ENCODE peak calls at places on chromosomes 6 and 20, in four cellular contexts. F is choroid plexus epithelial cell, K is thoracic aorta, U is thyroid gland. H is an unnamed sample.
A peak's percentile ranks its signal among the peaks of the same experiment; 100 is the strongest.

GRCh38 chr6:53250137-53250760 is 98.5 kb downstream of the ELOVL5 start:
- DNase-seq in U (no peak), F (peak; percentile 41), K (no peak), H (no peak)

GRCh38 chr6:1103027-1103426 is 208.9 kb upstream of the FOXQ1 start:
- DNase-seq in K (no peak), U (peak; percentile 67), F (no peak), H (no peak)

GRCh38 chr6:48835421-48835958 is 627.6 kb downstream of the MMUT start:
- DNase-seq in U (no peak), F (peak; percentile 61), K (no peak), H (no peak)

GRCh38 chr20:47453167-47453782 is 48.4 kb upstream of the NCOA3 start:
- DNase-seq in U (no peak), K (no peak), F (peak; percentile 79), H (no peak)

GRCh38 chr20:25278636-25279361 is 30.9 kb downstream of the PYGB start:
- DNase-seq in F (no peak), K (no peak), U (peak; percentile 2), H (no peak)

GRCh38 chr6:158773581-158774449 is 45.4 kb downstream of the EZR start:
- DNase-seq in U (no peak), K (no peak), F (peak; percentile 70), H (peak; percentile 50)

GRCh38 chr6:35011096-35012041 is 122.3 kb downstream of the ANKS1A start:
- DNase-seq in U (peak; percentile 31), F (peak; percentile 18), K (no peak), H (no peak)

GRCh38 chr6:32666420-32667300 is at the start of gene HLA-DQB1:
- DNase-seq in K (no peak), U (peak; percentile 63), F (peak; percentile 30), H (no peak)

GRCh38 chr6:27541212-27541931 is 68.5 kb upstream of the ZNF184 start:
- DNase-seq in K (no peak), U (no peak), F (peak; percentile 20), H (no peak)

GRCh38 chr6:87741001-87741650 is 39.1 kb upstream of the AKIRIN2 start:
- DNase-seq in U (no peak), F (no peak), K (no peak), H (no peak)

GRCh38 chr6:117481278-117481925 is 1.1 kb upstream of the DCBLD1 start:
- DNase-seq in F (no peak), K (no peak), U (peak; percentile 9), H (no peak)

GRCh38 chr20:2602046-2602735 is 50.2 kb upstream of the NOP56 start:
- DNase-seq in F (peak; percentile 15), U (no peak), K (no peak), H (no peak)

GRCh38 chr20:11890331-11891080 is 27.2 kb upstream of the BTBD3 start:
- DNase-seq in U (peak; percentile 94), F (peak; percentile 93), K (peak; percentile 51), H (peak; percentile 90)

GRCh38 chr6:72422126-72422680 is 199.7 kb upstream of the KCNQ5 start:
- DNase-seq in U (no peak), F (no peak), K (no peak), H (no peak)

GRCh38 chr6:90204327-90204726 is 92.3 kb downstream of the BACH2 start:
- DNase-seq in F (no peak), U (no peak), K (no peak), H (no peak)

GRCh38 chr6:146542881-146543210 is 787 bp upstream of the RAB32 start:
- DNase-seq in U (no peak), K (no peak), F (peak; percentile 35), H (no peak)

GRCh38 chr6:10403385-10404106 is 11.3 kb downstream of the TFAP2A start:
- DNase-seq in F (peak; percentile 54), K (no peak), U (no peak), H (no peak)

GRCh38 chr20:20364016-20364746 is 3.7 kb upstream of the INSM1 start:
- DNase-seq in K (no peak), U (no peak), F (no peak), H (no peak)

GRCh38 chr6:155782320-155782730 is 326.7 kb upstream of the NOX3 start:
- DNase-seq in F (peak; percentile 65), K (no peak), U (no peak), H (no peak)

GRCh38 chr6:44740566-44741120 is 353.1 kb downstream of the CDC5L start:
- DNase-seq in K (no peak), U (no peak), F (no peak), H (no peak)

GRCh38 chr6:151070666-151071065 is 169.1 kb upstream of the AKAP12 start:
- DNase-seq in U (no peak), F (peak; percentile 44), K (no peak), H (no peak)

GRCh38 chr6:14728396-14729024 is 517.4 kb upstream of the JARID2 start:
- DNase-seq in U (no peak), F (peak; percentile 53), K (no peak), H (no peak)

GRCh38 chr20:23874747-23875146 is 4.8 kb downstream of the CST5 start:
- DNase-seq in K (no peak), F (no peak), U (no peak), H (no peak)

GRCh38 chr6:158545043-158545966 is 14.6 kb upstream of the TMEM181 start:
- DNase-seq in K (no peak), U (no peak), F (no peak), H (no peak)

GRCh38 chr6:126228001-126228791 is 111.7 kb upstream of the CENPW start:
- DNase-seq in F (peak; percentile 4), U (no peak), K (no peak), H (no peak)

GRCh38 chr6:24536466-24536865 is 41.7 kb downstream of the ALDH5A1 start:
- DNase-seq in F (peak; percentile 56), K (no peak), U (no peak), H (no peak)

GRCh38 chr6:3352678-3353077 is 93.9 kb downstream of the PSMG4 start:
- DNase-seq in U (peak; percentile 60), F (no peak), K (no peak), H (no peak)

GRCh38 chr6:132011582-132011981 is 60.4 kb upstream of the CCN2 start:
- DNase-seq in F (peak; percentile 47), K (no peak), U (no peak), H (no peak)

GRCh38 chr6:130457605-130458004 is 91.8 kb downstream of the TMEM200A start:
- DNase-seq in F (peak; percentile 22), U (no peak), K (no peak), H (no peak)

GRCh38 chr20:43914697-43915208 is at the start of gene TOX2:
- DNase-seq in U (peak; percentile 22), K (no peak), F (peak; percentile 41), H (no peak)

GRCh38 chr6:138692058-138692977 is 81.3 kb upstream of the CCDC28A start:
- DNase-seq in U (peak; percentile 73), K (no peak), F (peak; percentile 65), H (peak; percentile 79)
- H3K4me3 ChIP-seq in U (peak overlapping the region; percentile 40), K (peak overlapping the region; percentile 81), F (peak overlapping the region; percentile 84), H (peak overlapping the region; percentile 95)

GRCh38 chr6:138422861-138423260 is 18.8 kb downstream of the HEBP2 start:
- DNase-seq in F (no peak), U (no peak), K (no peak), H (no peak)

GRCh38 chr6:138426500-138427123 is 22.6 kb downstream of the HEBP2 start:
- DNase-seq in U (no peak), K (no peak), F (no peak), H (no peak)

GRCh38 chr6:138421608-138422007 is 17.6 kb downstream of the HEBP2 start:
- DNase-seq in K (no peak), F (no peak), U (no peak), H (no peak)

GRCh38 chr6:138421089-138421488 is 17.1 kb downstream of the HEBP2 start:
- DNase-seq in U (no peak), F (no peak), K (no peak), H (no peak)

GRCh38 chr6:138424004-138424904 is 20.2 kb downstream of the HEBP2 start:
- DNase-seq in F (no peak), U (no peak), K (no peak), H (no peak)
- TF ChIP-seq CTCF in F (no peak), U (no peak), K (no peak), H (no peak)

GRCh38 chr6:142935553-142936517 is 9.1 kb downstream of the HIVEP2 start:
- DNase-seq in K (no peak), F (no peak), U (peak; percentile 20), H (no peak)

GRCh38 chr6:142934599-142934998 is 10.4 kb downstream of the HIVEP2 start:
- DNase-seq in K (no peak), U (no peak), F (no peak), H (no peak)

GRCh38 chr6:142934190-142934589 is 10.8 kb downstream of the HIVEP2 start:
- DNase-seq in U (no peak), K (no peak), F (no peak), H (no peak)

GRCh38 chr6:142932788-142933362 is 12.1 kb downstream of the HIVEP2 start:
- DNase-seq in U (no peak), F (no peak), K (no peak), H (no peak)

GRCh38 chr6:142933701-142934100 is 11.3 kb downstream of the HIVEP2 start:
- DNase-seq in U (no peak), F (no peak), K (no peak), H (no peak)
- H3K4me3 ChIP-seq in U (no peak overlapping the region), F (no peak overlapping the region), K (no peak overlapping the region), H (no peak overlapping the region)

GRCh38 chr20:4154958-4155411 is 139.6 kb upstream of the RNF24 start:
- DNase-seq in F (no peak), U (no peak), K (no peak), H (no peak)
- TF ChIP-seq CTCF in F (no peak), U (no peak), K (no peak), H (no peak)

DNA sequence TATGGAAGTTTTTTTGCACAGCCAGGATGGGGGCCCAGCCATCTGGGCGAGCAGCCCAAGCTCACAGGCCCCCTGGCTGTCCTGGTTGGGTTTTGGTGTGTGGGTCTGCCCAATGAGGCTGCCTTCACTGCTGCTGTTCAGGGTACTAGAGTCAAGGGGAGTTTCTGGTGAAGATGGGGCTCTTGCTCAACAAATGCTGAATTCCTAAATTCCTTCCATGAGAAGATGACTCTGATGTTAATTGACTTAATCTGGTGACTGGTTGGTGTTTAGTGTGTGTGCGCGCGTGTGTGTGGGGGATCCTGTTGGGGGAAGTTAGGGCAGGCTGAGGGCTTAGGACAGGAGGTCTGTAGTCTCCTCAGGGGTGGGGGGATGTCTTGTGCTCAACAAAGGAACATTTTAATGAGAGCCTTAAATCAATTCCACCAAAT is 1.9 kb downstream of the PTK7 start:
- DNase-seq in U (no peak), F (peak; percentile 68), K (no peak), H (no peak)
- H3K4me3 ChIP-seq in U (no peak overlapping the region), F (peak overlapping the region; percentile 94), K (no peak overlapping the region), H (no peak overlapping the region)

DNA sequence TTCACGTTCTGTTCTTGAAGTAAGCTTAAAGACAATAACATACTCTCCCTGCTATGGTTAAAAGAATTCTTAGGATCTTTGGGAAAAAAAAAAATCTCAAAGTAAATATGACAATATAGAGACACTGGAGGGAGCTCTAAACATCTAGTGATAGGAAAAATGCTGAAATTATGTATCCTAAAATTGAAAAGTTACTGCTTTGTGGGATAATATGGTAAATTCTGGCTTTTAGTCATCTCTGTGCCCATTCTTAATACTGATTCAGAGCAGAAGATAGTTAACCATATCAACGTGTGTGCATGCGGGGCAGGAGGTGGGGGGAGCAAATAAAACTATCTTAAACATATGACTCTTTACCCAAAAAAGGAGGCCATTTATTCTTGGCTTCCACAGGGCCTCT is 165.4 kb downstream of the GMPR start:
- DNase-seq in K (no peak), U (no peak), F (peak; percentile 31), H (no peak)
- TF ChIP-seq CTCF in K (no peak), U (no peak), F (no peak), H (no peak)